ENCODE peak calls at places on chromosome 16, in six cellular contexts. W is NCI-H1105 treated with DMSO at 0.1 percent for 48 hours, S is midbrain, O is GM04504, X is uterus, Y is islet precursor cell. R is an unnamed sample.

GRCh38 chr16:72689851-72690250 is 358.1 kb downstream of the ZFHX3 start:
- DNase-seq in W (no peak), Y (no peak), O (no peak), X (no peak), S (no peak), R (no peak)

GRCh38 chr16:2487903-2488531 is 13.1 kb downstream of the TBC1D24 start:
- DNase-seq in W (no peak), X (no peak), Y (no peak), O (no peak), S (no peak), R (no peak)

GRCh38 chr16:27495191-27495590 is 54.5 kb downstream of the GTF3C1 start:
- DNase-seq in Y (no peak), O (no peak), X (peak), W (no peak), S (no peak), R (no peak)

GRCh38 chr16:25212636-25213035 is 4.1 kb upstream of the AQP8 start:
- DNase-seq in W (no peak), X (no peak), S (no peak), O (no peak), Y (no peak), R (no peak)

GRCh38 chr16:66619534-66620418 is 15.3 kb downstream of the CMTM3 start:
- DNase-seq in Y (no peak), W (no peak), O (peak), X (no peak), S (no peak), R (no peak)

GRCh38 chr16:79370736-79371135 is 229.8 kb downstream of the MAF start:
- DNase-seq in S (no peak), W (no peak), O (no peak), X (no peak), Y (no peak), R (no peak)

GRCh38 chr16:55179858-55180585 is 144.0 kb upstream of the IRX6 start:
- DNase-seq in S (no peak), W (peak), X (no peak), O (no peak), Y (no peak), R (no peak)

GRCh38 chr16:10612649-10613179 is 32.3 kb upstream of the EMP2 start:
- DNase-seq in X (no peak), W (no peak), O (no peak), Y (no peak), S (no peak), R (no peak)

GRCh38 chr16:67726106-67727034 is 7.3 kb upstream of the GFOD2 start:
- DNase-seq in Y (no peak), X (no peak), O (no peak), S (no peak), W (no peak), R (no peak)

GRCh38 chr16:88726981-88727380 is 20.7 kb downstream of the CTU2 start:
- DNase-seq in S (no peak), O (no peak), Y (no peak), X (no peak), W (no peak), R (no peak)

GRCh38 chr16:66515543-66516171 is 34.3 kb downstream of the TK2 start:
- DNase-seq in S (no peak), W (no peak), Y (no peak), X (no peak), O (no peak), R (no peak)

GRCh38 chr16:77236063-77236511 is 36.9 kb downstream of the SYCE1L start:
- DNase-seq in S (peak), O (peak), Y (peak), W (peak), X (peak), R (peak)

GRCh38 chr16:12341423-12341822 is 364.9 kb downstream of the SNX29 start:
- DNase-seq in S (no peak), W (no peak), O (peak), X (no peak), Y (peak), R (no peak)

GRCh38 chr16:70744366-70744765 is 56.6 kb downstream of the VAC14 start:
- DNase-seq in W (no peak), S (no peak), X (no peak), Y (no peak), O (no peak), R (no peak)

GRCh38 chr16:10408824-10409381 is 23.0 kb downstream of the ATF7IP2 start:
- DNase-seq in Y (no peak), S (no peak), W (no peak), O (no peak), X (no peak), R (no peak)

GRCh38 chr16:79409970-79410369 is 190.6 kb downstream of the MAF start:
- DNase-seq in W (no peak), Y (no peak), X (no peak), O (no peak), S (no peak), R (no peak)

GRCh38 chr16:12067714-12068401 is 91.3 kb downstream of the SNX29 start:
- DNase-seq in O (peak), W (peak), X (no peak), Y (peak), S (peak), R (peak)

GRCh38 chr16:11212819-11213196 is 43.2 kb downstream of the SOCS1 start:
- DNase-seq in W (no peak), S (no peak), Y (peak), O (no peak), X (no peak), R (no peak)

GRCh38 chr16:69567031-69567680 is 1.4 kb downstream of the NFAT5 start:
- DNase-seq in W (no peak), O (no peak), Y (peak), X (no peak), S (peak), R (no peak)

GRCh38 chr16:17331071-17331521 is 139.7 kb downstream of the XYLT1 start:
- DNase-seq in S (no peak), W (no peak), Y (no peak), X (peak), O (peak), R (no peak)

GRCh38 chr16:68086336-68086821 is 1.2 kb downstream of the NFATC3 start:
- DNase-seq in X (no peak), W (peak), O (no peak), Y (no peak), S (peak), R (no peak)

GRCh38 chr16:86051376-86052114 is 152.6 kb downstream of the IRF8 start:
- DNase-seq in W (no peak), O (peak), S (no peak), X (no peak), Y (no peak), R (no peak)

GRCh38 chr16:14302399-14303181 is 231.5 kb downstream of the MRTFB start:
- DNase-seq in S (peak), Y (peak), O (no peak), X (peak), W (peak), R (no peak)

GRCh38 chr16:56106527-56106926 is 84.8 kb upstream of the GNAO1 start:
- DNase-seq in Y (no peak), W (no peak), X (no peak), S (no peak), O (no peak), R (no peak)

GRCh38 chr16:31472559-31473203 is 729 bp downstream of the TGFB1I1 start:
- DNase-seq in W (peak), O (peak), X (peak), Y (peak), S (no peak), R (no peak)

GRCh38 chr16:47043200-47043599 is 69.7 kb upstream of the DNAJA2 start:
- DNase-seq in O (no peak), S (no peak), Y (no peak), X (no peak), W (no peak), R (no peak)

GRCh38 chr16:48081656-48082055 is 74.1 kb downstream of the ABCC12 start:
- DNase-seq in O (peak), W (no peak), S (no peak), Y (no peak), X (no peak), R (no peak)

GRCh38 chr16:15792563-15792971 is 64.3 kb downstream of the MYH11 start:
- DNase-seq in X (no peak), S (no peak), W (no peak), O (no peak), Y (no peak), R (no peak)

GRCh38 chr16:165218-165538 is 600 bp upstream of the HBM start:
- DNase-seq in O (no peak), Y (no peak), S (no peak), W (no peak), X (no peak), R (no peak)

GRCh38 chr16:30548392-30549255 is 9.6 kb downstream of the ZNF764 start:
- DNase-seq in Y (no peak), W (no peak), X (no peak), O (no peak), S (no peak), R (no peak)

GRCh38 chr16:13839577-13839976 is 80.4 kb upstream of the ERCC4 start:
- DNase-seq in W (no peak), O (no peak), Y (peak), X (no peak), S (no peak), R (no peak)

GRCh38 chr16:88013766-88014165 is 62.5 kb downstream of the BANP start:
- DNase-seq in W (no peak), O (no peak), X (no peak), Y (no peak), S (no peak), R (no peak)

GRCh38 chr16:87535855-87536794 is 43.3 kb upstream of the ZCCHC14 start:
- DNase-seq in X (no peak), O (no peak), W (no peak), Y (no peak), S (no peak), R (peak)

GRCh38 chr16:46763147-46763546 is 15.0 kb upstream of the MYLK3 start:
- DNase-seq in O (no peak), W (peak), S (no peak), Y (peak), X (no peak), R (no peak)

GRCh38 chr16:78227855-78228254 is 128.4 kb downstream of the WWOX start:
- DNase-seq in X (no peak), O (no peak), Y (peak), W (no peak), S (no peak), R (no peak)

GRCh38 chr16:75312875-75313274 is 61.5 kb upstream of the BCAR1 start:
- DNase-seq in W (no peak), S (peak), X (no peak), O (no peak), Y (no peak), R (no peak)